ENCODE peak calls at places on chromosomes 13 and 19, in six cellular contexts. B is IMR-90, C is cardiac muscle cell, A is psoas muscle, L is fibroblast of lung, G is substantia nigra. J is an unnamed sample.

GRCh38 chr19:8147579-8147978 is 1.8 kb downstream of the FBN3 start:
- DNase-seq in L (no peak), B (no peak), G (no peak), A (no peak), C (no peak), J (no peak)

GRCh38 chr13:23087884-23088283 is 92.9 kb upstream of the SGCG start:
- DNase-seq in G (no peak), L (peak), A (no peak), B (peak), C (peak), J (no peak)

GRCh38 chr19:21850636-21851255 is 14.8 kb upstream of the ZNF43 start:
- DNase-seq in A (no peak), B (no peak), L (no peak), C (no peak), G (no peak), J (no peak)

GRCh38 chr13:73171242-73171641 is 112.4 kb downstream of the KLF5 start:
- DNase-seq in G (no peak), L (no peak), A (no peak), B (no peak), C (no peak), J (no peak)

GRCh38 chr13:49314344-49314882 is 66.7 kb downstream of the CDADC1 start:
- DNase-seq in G (no peak), A (no peak), L (no peak), B (peak), C (no peak), J (no peak)

GRCh38 chr13:33799950-33800592 is 17.9 kb upstream of the RFC3 start:
- DNase-seq in L (peak), C (peak), G (no peak), A (no peak), B (peak), J (no peak)

GRCh38 chr19:41860419-41861097 is 503 bp downstream of the RPS19 start:
- DNase-seq in A (no peak), L (peak), C (no peak), G (no peak), B (no peak), J (peak)

GRCh38 chr13:107590556-107590955 is 624.8 kb downstream of the LIG4 start:
- DNase-seq in G (no peak), C (no peak), B (peak), A (no peak), L (peak), J (no peak)

GRCh38 chr19:1000095-1000494 is at the start of gene GRIN3B:
- DNase-seq in A (peak), G (no peak), C (peak), L (peak), B (peak), J (peak)

GRCh38 chr13:31756346-31756745 is 17.0 kb downstream of the RXFP2 start:
- DNase-seq in C (no peak), B (peak), L (peak), G (no peak), A (no peak), J (no peak)

GRCh38 chr19:609001-609340 is 19.3 kb downstream of the HCN2 start:
- DNase-seq in L (no peak), G (peak), B (no peak), C (no peak), A (peak), J (no peak)

GRCh38 chr19:32324631-32325215 is 20.7 kb upstream of the ZNF507 start:
- DNase-seq in B (peak), A (no peak), L (peak), G (no peak), C (no peak), J (no peak)

GRCh38 chr13:22880756-22881701 is 299.8 kb upstream of the SGCG start:
- DNase-seq in A (no peak), C (no peak), G (no peak), L (no peak), B (no peak), J (no peak)

GRCh38 chr13:32624441-32624840 is 38.2 kb downstream of the PDS5B start:
- DNase-seq in L (no peak), B (peak), A (no peak), C (no peak), G (no peak), J (no peak)

GRCh38 chr19:51043497-51043896 is 8.7 kb upstream of the KLK12 start:
- DNase-seq in L (no peak), B (no peak), C (no peak), A (no peak), G (no peak), J (no peak)

GRCh38 chr19:32890841-32891240 is 21.3 kb upstream of the SLC7A9 start:
- DNase-seq in G (no peak), B (no peak), A (no peak), C (no peak), L (no peak), J (no peak)

GRCh38 chr19:48842744-48843162 is 6.5 kb upstream of the HSD17B14 start:
- DNase-seq in C (peak), B (peak), L (peak), A (no peak), G (peak), J (no peak)

GRCh38 chr13:95301947-95302386 is 716 bp upstream of the ABCC4 start:
- DNase-seq in L (peak), A (no peak), G (no peak), B (no peak), C (no peak), J (no peak)

GRCh38 chr19:14021474-14021873 is 6.5 kb upstream of the RLN3 start:
- DNase-seq in A (no peak), L (no peak), C (no peak), G (no peak), B (no peak), J (peak)

DNA sequence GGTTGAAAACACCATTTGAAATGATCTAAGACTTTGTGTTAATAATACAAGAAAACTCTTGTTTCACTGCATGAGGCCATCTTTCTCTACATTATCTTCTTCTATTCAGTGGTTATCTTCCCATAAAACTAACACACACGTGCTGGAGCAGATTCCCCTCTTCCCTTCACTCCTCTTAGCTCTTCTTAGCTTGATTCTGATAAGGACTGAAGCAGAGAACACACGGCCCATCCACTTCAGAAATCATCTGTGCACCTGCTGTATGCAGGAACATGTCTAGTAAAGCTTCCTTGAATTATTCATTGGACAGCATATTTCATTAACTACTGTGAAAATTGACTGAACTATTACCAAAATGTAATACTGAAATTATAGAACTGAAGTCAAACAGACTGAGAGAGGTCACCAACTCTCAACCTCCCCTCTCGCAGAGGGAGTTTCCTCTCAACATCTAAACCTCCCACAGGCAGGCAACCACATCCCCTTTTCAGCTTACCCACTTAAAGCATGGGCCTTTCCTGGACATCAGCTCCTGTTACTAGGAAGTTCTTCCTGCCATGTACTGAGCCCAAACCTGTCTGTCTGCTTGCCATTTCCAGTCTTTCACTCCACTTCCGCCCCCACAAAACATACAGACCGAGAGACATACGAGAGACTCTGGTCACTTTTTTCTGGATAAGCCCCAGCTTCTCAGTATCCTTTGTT is 113.9 kb downstream of the CRYL1 start:
- DNase-seq in C (no peak), A (no peak), B (no peak), G (no peak), L (no peak), J (no peak)
- H3K27ac ChIP-seq in C (no peak), A (no peak), B (no peak), G (no peak), L (no peak), J (no peak)

GRCh38 chr19:35417278-35417677 is 30.8 kb upstream of the FFAR2 start:
- DNase-seq in G (no peak), B (no peak), L (no peak), A (no peak), C (no peak), J (no peak)
- H3K27ac ChIP-seq in G (no peak), B (no peak), L (no peak), A (no peak), C (no peak), J (no peak)

DNA sequence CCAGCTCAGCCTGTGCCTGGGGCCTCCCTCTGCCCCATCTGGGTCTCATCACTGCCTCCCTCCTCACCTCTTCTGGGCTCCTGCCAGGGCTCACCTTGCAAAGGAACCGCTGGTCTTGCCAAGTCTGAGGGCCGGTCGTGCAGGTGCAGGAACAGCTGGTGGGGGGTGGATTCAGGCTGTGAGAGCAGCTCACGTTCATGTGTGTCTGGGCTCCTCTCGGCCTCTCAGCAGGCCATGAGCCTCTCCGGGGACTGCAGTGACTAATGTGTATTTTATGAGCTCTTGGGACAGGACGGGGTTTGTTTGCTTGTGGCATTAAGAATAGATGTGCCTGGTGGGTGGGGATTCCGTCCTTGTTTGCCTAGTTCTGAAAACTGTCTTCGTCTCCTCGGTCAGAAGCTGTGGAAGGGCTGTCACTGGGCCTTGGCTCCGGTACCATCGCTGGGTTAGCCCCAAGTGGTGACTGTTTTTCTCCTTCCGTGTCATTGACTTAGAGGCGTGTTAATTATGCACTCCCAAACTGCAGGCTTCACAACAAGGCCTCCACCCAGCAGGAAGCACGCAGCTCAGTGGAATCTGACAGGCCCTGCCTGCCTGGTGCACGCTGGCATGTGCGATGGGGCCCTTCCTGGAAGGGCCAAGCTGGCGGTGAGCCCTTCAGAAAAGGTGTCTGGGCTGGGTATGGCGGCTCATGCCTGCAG is 77.6 kb downstream of the KDM4B start:
- DNase-seq in C (no peak), B (peak), L (no peak), G (no peak), A (peak), J (peak)
- H3K27ac ChIP-seq in C (peak), B (peak), L (no peak), G (peak), A (peak), J (no peak)

DNA sequence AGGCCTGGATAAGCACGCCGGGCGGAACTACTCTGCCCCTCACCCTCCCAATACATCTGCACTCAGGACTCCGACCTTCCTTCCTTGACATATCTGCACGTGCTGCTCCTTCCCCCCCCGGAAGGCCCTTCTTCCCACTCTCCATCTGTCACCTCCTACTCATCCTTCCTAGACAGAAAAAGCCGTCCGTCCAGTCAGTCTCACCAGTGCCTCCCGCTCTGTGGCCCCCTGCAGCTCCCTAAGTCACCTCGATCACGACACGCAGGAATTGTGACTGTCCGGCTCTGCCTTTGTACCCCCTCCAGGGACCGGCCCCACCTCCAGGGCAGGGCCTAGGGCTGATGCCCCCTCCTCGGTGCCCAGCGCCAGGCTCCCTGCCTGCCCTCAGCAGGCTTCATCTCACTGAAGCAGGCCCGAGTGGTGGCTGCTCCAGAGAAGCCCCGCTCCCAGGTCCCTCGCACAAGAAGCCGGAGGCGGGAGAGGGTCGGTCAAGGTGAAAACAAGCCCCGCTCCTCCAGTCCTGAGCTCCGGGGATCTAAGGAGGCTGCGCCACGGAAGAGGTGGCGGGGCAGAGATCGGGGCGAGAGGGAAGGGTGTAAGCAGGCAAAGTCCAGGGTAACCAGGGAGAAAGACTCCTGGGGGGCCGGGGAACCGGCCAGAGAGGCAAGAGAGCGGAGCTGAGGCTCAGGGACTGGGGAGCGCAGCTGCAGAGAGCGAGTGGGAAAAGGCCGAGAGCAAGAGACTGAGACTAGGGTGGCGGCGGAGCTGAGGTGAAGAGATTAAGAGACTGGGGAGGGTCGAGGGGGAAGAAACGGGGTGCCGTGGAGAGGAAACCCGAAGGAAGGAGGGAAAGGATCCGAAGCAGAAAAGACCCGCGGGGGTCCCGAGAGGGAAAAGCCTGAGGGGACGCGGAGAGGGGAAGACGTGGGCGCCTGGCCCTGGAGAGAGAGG is 1.1 kb downstream of the PPP6R1 start:
- DNase-seq in G (no peak), C (peak), L (no peak), B (peak), A (no peak), J (peak)
- H3K27ac ChIP-seq in G (peak), C (peak), L (peak), B (peak), A (peak), J (peak)

DNA sequence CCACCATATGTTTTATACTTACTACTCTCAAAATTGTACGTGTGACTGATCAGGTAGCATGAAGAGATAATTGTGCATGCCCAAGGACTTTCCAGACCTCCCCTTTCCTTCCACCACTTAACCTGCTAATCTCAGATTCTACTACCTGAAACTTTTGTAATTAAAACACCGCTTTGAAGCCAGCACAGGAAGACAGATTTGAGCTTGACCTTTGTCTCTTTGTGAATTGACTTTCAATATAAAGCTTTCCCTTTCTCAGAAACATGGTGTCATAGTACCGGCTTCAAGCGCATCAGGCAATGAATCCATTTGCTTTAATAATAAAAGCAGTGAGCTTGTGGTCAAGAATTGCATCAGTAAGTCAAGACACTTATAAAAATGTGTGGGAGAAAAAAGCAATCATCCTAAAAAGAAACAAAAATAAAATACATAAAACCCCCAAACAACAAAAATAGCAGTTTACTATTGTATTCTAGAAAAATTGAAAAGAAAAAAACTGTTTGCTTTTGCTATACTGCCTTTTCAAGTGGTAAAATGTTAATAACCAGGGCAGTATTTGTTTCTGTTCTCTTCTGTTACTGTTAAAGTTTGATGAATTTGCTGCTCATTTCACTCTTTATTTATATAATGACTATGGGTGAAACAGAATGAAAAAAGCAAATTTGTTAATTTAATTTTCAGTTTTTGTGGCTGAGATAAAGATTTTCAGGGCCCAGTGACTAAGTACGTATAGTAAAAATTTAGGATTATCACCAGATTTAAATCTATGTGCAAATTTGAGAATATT is 2075.3 kb downstream of the PCDH9 start:
- DNase-seq in L (no peak), A (no peak), B (no peak), G (no peak), C (no peak), J (no peak)
- H3K27ac ChIP-seq in L (no peak), A (no peak), B (no peak), G (no peak), C (no peak), J (no peak)

DNA sequence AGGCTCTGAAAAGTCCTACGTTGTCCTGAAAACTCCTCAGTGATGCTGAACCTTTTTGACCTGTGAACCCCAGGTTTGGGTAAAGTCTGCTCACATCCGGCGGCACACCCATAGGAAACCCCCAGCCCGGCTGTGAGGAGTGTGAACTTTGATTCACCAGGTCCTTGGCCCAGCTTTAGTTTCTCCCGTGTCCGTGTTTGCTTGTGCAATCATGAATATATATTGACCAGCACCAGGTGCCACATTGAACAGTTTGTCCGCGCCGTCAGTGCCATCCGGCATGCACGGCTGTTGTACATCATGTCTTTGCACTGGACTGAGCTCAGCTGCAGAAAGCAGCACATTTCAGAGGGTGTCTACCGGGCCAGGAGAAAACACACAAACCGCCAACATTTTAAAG is 45.3 kb downstream of the NFIC start:
- DNase-seq in G (no peak), C (no peak), L (no peak), A (no peak), B (no peak), J (no peak)
- H3K27ac ChIP-seq in G (no peak), C (no peak), L (no peak), A (peak), B (no peak), J (no peak)

GRCh38 chr13:46210362-46211083 is 1.2 kb upstream of the LRRC63 start:
- DNase-seq in C (no peak), A (no peak), B (no peak), L (no peak), G (no peak), J (no peak)
- H3K27ac ChIP-seq in C (no peak), A (no peak), B (no peak), L (no peak), G (no peak), J (peak)

DNA sequence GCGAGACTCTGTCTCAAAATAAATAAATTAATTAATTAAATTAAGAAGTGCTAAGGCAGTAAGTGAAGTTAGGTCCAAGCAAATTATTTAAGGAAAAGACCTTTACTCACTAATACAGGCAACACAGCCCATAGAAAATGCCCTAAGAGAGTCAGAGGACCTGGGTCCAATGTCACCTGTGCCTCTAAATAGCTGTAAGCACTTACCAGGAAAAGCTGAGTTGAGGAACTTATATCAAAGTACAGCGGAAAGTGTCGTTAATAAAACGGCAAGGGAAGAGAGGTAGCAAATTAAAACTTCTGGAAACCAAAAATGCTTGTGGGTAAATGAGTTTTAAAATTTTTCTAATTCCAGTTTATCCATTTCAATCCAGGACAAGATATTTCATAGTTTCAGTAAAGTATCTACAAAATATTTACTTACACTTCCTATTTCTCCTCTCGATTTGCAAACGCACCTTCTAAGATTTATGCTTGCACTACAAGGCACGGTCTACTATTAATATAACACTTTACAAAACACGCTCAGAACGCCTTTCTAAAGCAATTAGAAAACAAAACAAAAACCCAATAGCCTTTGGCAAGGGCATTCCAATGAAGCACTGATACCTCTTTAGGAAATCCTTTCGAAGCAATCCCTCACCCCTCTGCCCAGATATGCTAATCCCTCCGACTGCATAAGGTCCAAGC is 967 bp downstream of the VPS36 start:
- DNase-seq in G (no peak), L (no peak), A (no peak), C (no peak), B (no peak), J (no peak)
- H3K27ac ChIP-seq in G (peak), L (peak), A (peak), C (peak), B (peak), J (peak)

GRCh38 chr19:39413269-39413902 is 917 bp downstream of the PLEKHG2 start:
- DNase-seq in L (peak), G (no peak), C (peak), B (peak), A (peak), J (peak)
- H3K27ac ChIP-seq in L (peak), G (peak), C (peak), B (peak), A (peak), J (peak)